ENCODE peak calls at places on chromosomes 1 and 21, in nine cellular contexts. W, T, K, P, G, B, Y, H and D are unnamed samples.

GRCh38 chr1:47225430-47226100 is 6.5 kb downstream of the TAL1 start:
- DNase-seq in W (no peak), T (no peak), K (no peak), P (no peak), G (no peak), B (peak; percentile 82), Y (peak; percentile 41), H (no peak), D (no peak)

GRCh38 chr1:155326020-155326526 is 5.4 kb downstream of the RUSC1 start:
- DNase-seq in W (no peak), T (no peak), K (no peak), P (peak; percentile 21), G (no peak), B (peak; percentile 79), Y (no peak), H (no peak), D (no peak)

GRCh38 chr1:12528021-12528852 is 89.8 kb downstream of the DHRS3 start:
- DNase-seq in W (peak; percentile 91), T (peak; percentile 100), K (peak; percentile 99), P (no peak), G (peak; percentile 45), B (peak; percentile 96), Y (peak; percentile 94), H (peak; percentile 48), D (no peak)

GRCh38 chr1:155984341-155984740 is 6.0 kb upstream of the ARHGEF2 start:
- DNase-seq in W (no peak), T (peak; percentile 63), K (no peak), P (no peak), G (no peak), B (no peak), Y (no peak), H (no peak), D (no peak)

GRCh38 chr1:117826551-117827078 is 102.8 kb downstream of the GDAP2 start:
- DNase-seq in W (peak; percentile 44), T (peak; percentile 64), K (no peak), P (peak; percentile 38), G (peak; percentile 96), B (no peak), Y (no peak), H (no peak), D (peak; percentile 73)

GRCh38 chr1:33321178-33321577 is 280 bp upstream of the A3GALT2 start:
- DNase-seq in W (no peak), T (no peak), K (no peak), P (no peak), G (no peak), B (no peak), Y (no peak), H (no peak), D (no peak)

GRCh38 chr1:9838946-9839345 is 15.2 kb upstream of the CLSTN1 start:
- DNase-seq in W (no peak), T (no peak), K (no peak), P (no peak), G (no peak), B (peak; percentile 80), Y (no peak), H (no peak), D (no peak)

GRCh38 chr1:218156602-218157001 is 128.5 kb upstream of the RRP15 start:
- DNase-seq in W (no peak), T (peak; percentile 36), K (no peak), P (no peak), G (no peak), B (no peak), Y (no peak), H (no peak), D (no peak)

GRCh38 chr1:6373961-6374720 is 19.4 kb downstream of the ACOT7 start:
- DNase-seq in W (no peak), T (peak; percentile 85), K (peak; percentile 61), P (no peak), G (no peak), B (no peak), Y (no peak), H (no peak), D (no peak)

GRCh38 chr21:37224861-37225260 is 42.3 kb downstream of the VPS26C start:
- DNase-seq in W (no peak), T (no peak), K (no peak), P (no peak), G (no peak), B (peak; percentile 26), Y (no peak), H (no peak), D (no peak)

GRCh38 chr1:155893389-155894142 is 17.6 kb downstream of the RIT1 start:
- DNase-seq in W (no peak), T (no peak), K (no peak), P (peak; percentile 49), G (peak; percentile 91), B (peak; percentile 84), Y (no peak), H (no peak), D (no peak)

GRCh38 chr1:169809370-169810095 is 14.8 kb upstream of the METTL18 start:
- DNase-seq in W (no peak), T (peak; percentile 25), K (no peak), P (peak; percentile 44), G (peak; percentile 35), B (no peak), Y (no peak), H (no peak), D (no peak)

GRCh38 chr21:44723177-44724131 is 12.1 kb upstream of the TSPEAR start:
- DNase-seq in W (no peak), T (no peak), K (no peak), P (peak; percentile 89), G (no peak), B (peak; percentile 78), Y (no peak), H (no peak), D (no peak)

GRCh38 chr1:4207183-4207582 is 307.1 kb upstream of the C1orf174 start:
- DNase-seq in W (no peak), T (no peak), K (no peak), P (no peak), G (no peak), B (peak; percentile 59), Y (no peak), H (no peak), D (no peak)
- H3K4me3 ChIP-seq in W (no peak overlapping the region), T (no peak overlapping the region), K (no peak overlapping the region), P (no peak overlapping the region), G (no peak overlapping the region), B (no peak overlapping the region), Y (no peak overlapping the region), H (no peak overlapping the region), D (no peak overlapping the region)

GRCh38 chr1:116534014-116534739 is 36.6 kb downstream of the CD58 start:
- DNase-seq in W (no peak), T (no peak), K (no peak), P (no peak), G (no peak), B (no peak), Y (no peak), H (no peak), D (no peak)
- TF ChIP-seq POLR2A in W (no peak), T (no peak), K (no peak), P (no peak), G (no peak), B (no peak), Y (no peak), H (no peak), D (no peak)

DNA sequence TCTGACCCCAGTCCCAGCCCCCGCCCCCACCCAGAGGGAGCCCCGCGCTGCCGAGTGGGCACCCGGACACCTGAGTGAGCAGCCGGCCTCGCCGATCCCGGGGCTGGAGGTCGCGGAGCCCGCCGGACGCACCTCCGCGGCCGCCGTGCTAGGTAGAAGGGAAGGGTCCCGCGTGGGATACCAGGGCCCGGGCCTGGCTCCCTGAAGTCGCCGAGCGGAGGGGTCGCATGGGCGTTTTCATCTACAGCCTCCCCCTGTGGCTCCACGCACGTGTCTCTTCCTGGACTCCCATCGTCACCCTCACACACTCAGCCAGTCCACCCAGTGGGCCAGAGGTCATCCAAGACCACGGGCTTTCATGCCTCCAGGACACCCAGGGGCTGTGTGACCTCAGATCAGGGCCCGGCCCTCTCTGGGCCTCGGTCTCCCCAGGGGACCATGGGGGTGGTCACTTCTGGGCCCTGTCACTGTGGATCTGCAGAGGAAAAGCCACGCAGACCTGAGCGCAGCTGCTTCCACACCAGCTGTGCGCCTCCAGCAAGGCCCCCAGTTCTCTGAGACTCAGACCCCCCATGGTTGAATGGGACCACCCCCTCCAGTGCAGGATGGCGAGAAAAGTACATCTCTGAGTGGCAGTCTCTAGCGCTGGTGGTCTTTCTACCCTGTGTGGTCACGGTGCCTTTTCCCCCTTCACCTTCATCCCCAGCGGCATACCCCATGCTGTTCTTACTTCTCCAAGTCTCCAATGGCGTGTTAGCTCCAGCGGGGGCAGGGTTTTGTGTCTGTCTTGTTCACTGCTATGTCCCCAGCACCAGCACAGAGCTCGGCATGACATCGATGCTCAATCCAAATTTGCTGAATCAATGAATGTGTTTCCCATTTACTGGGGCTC is 574 bp upstream of the SDC3 start:
- DNase-seq in W (peak; percentile 46), T (no peak), K (no peak), P (peak; percentile 52), G (no peak), B (no peak), Y (peak; percentile 51), H (no peak), D (no peak)
- H3K4me3 ChIP-seq in W (peak overlapping the region; percentile 29), T (peak overlapping the region; percentile 6), K (peak overlapping the region; percentile 49), P (no peak overlapping the region), G (peak overlapping the region; percentile 61), B (no peak overlapping the region), Y (peak overlapping the region; percentile 33), H (peak overlapping the region; percentile 42), D (peak overlapping the region; percentile 5)

GRCh38 chr1:202806845-202807366 is 1.3 kb downstream of the KDM5B start:
- DNase-seq in W (no peak), T (peak; percentile 25), K (no peak), P (peak; percentile 92), G (no peak), B (peak; percentile 88), Y (peak; percentile 53), H (peak; percentile 25), D (no peak)
- TF ChIP-seq POLR2A in W (no peak), T (no peak), K (no peak), P (peak; percentile 54), G (no peak), B (peak; percentile 7), Y (no peak), H (no peak), D (no peak)

DNA sequence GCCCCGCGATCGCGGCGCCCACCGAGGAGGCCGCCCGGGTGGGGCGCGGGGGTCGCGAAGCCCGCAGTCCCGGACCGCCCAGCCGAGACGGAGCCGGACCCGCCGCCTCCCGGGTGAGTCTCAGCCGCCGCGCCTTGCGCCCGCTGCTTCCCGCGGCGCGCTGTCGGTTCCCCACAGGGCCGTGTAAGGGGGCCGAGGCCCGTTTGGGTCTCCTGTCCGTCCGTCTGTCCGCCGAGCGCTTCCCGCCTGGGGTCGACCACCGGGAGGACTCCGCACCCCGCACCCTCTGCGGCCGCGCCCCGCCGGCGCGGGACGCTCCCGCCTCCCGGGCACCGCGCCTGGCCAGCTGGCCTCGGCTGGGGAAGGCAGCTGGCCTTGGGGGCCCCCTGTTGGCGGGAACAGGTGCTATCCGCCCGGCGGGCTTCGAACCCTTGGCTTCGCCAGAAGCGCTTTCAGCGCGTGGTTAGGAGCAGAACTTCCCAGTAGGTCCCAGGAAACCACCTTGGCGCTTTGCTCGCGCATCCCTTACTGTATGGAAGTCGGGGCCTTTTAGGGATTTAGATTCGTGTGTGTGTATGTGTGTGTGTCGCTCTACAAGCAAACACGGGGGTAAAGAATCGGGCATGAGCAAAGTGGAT is 414 bp downstream of the TMEM51 start:
- DNase-seq in W (peak; percentile 89), T (peak; percentile 84), K (peak; percentile 73), P (no peak), G (peak; percentile 66), B (peak; percentile 89), Y (peak; percentile 55), H (peak; percentile 70), D (peak; percentile 85)
- H3K4me3 ChIP-seq in W (peak overlapping the region; percentile 55), T (peak overlapping the region; percentile 69), K (peak overlapping the region; percentile 60), P (no peak overlapping the region), G (peak overlapping the region; percentile 80), B (peak overlapping the region; percentile 36), Y (peak overlapping the region; percentile 51), H (peak overlapping the region; percentile 89), D (peak overlapping the region; percentile 83)

GRCh38 chr1:203287109-203287893 is 18.0 kb upstream of the BTG2 start:
- DNase-seq in W (peak; percentile 54), T (peak; percentile 58), K (peak; percentile 58), P (peak; percentile 97), G (no peak), B (no peak), Y (peak; percentile 65), H (no peak), D (peak; percentile 82)
- TF ChIP-seq POLR2A in W (no peak), T (no peak), K (no peak), P (no peak), G (no peak), B (no peak), Y (peak; percentile 25), H (no peak), D (no peak)